ENCODE peak calls at places on chromosome 20, in seven cellular contexts. C is fibroblast of the conjunctiva; I is foreskin fibroblast; D is HS-5; J is NCI-H1092 treated with DMSO at 0.1 percent for 48 hours; U is stimulated activated CD8-positive, alpha-beta memory T cell treated with anti-CD3 and anti-CD28 coated beads, Interleukin-15, amount 100 ng/mL, for 4 hours; N is AG04449. T is an unnamed sample.
A peak's percentile ranks its signal among the peaks of the same experiment; 100 is the strongest.

GRCh38 chr20:50085481-50086365 is 27.2 kb downstream of the UBE2V1 start:
- DNase-seq in C (peak; percentile 51), U (peak; percentile 12), J (peak; percentile 64), D (peak; percentile 67), I (peak; percentile 38), N (no peak), T (peak; percentile 74)

GRCh38 chr20:33761698-33762250 is 30.0 kb downstream of the ZNF341 start:
- DNase-seq in J (no peak), U (no peak), N (no peak), D (no peak), C (no peak), I (no peak), T (no peak)

GRCh38 chr20:47360489-47361267 is 4.2 kb upstream of the ZMYND8 start:
- DNase-seq in J (peak; percentile 92), C (peak; percentile 92), I (peak; percentile 91), N (no peak), U (no peak), D (no peak), T (peak; percentile 95)

GRCh38 chr20:2946988-2947961 is 74.0 kb downstream of the PTPRA start:
- DNase-seq in U (no peak), N (no peak), I (peak; percentile 10), C (peak; percentile 4), J (no peak), D (no peak), T (peak; percentile 65)

GRCh38 chr20:6295026-6295425 is 172.2 kb upstream of the FERMT1 start:
- DNase-seq in C (no peak), D (no peak), J (no peak), U (no peak), N (no peak), I (no peak), T (no peak)

GRCh38 chr20:38203337-38204003 is 38.4 kb upstream of the TGM2 start:
- DNase-seq in U (no peak), J (no peak), C (no peak), D (no peak), I (no peak), N (no peak), T (no peak)

GRCh38 chr20:21398109-21398480 is 769 bp upstream of the NKX2-4 start:
- DNase-seq in C (no peak), I (no peak), U (no peak), D (no peak), N (no peak), J (no peak), T (no peak)

GRCh38 chr20:13338097-13338661 is 117.1 kb downstream of the ISM1 start:
- DNase-seq in J (no peak), D (no peak), N (no peak), U (no peak), C (no peak), I (no peak), T (no peak)

GRCh38 chr20:62953839-62954703 is 1.6 kb downstream of the SLC17A9 start:
- DNase-seq in I (peak; percentile 73), C (no peak), D (no peak), J (peak; percentile 77), U (peak; percentile 35), N (no peak), T (peak; percentile 77)

GRCh38 chr20:2814587-2815051 is at the start of gene C20orf141:
- DNase-seq in U (no peak), J (no peak), C (peak; percentile 98), N (peak; percentile 98), I (peak; percentile 99), D (peak; percentile 99), T (peak; percentile 99)

GRCh38 chr20:46464451-46464850 is 48.9 kb downstream of the ZNF334 start:
- DNase-seq in C (no peak), U (no peak), N (no peak), J (no peak), I (no peak), D (no peak), T (no peak)

GRCh38 chr20:24149881-24150307 is 161.3 kb upstream of the GGTLC1 start:
- DNase-seq in D (no peak), C (no peak), J (no peak), I (no peak), N (no peak), U (no peak), T (no peak)

GRCh38 chr20:18989736-18990474 is 176.3 kb downstream of the SCP2D1 start:
- DNase-seq in C (no peak), I (no peak), D (no peak), U (no peak), J (no peak), N (no peak), T (no peak)

GRCh38 chr20:10447028-10447427 is 11.9 kb downstream of the SLX4IP start:
- DNase-seq in U (peak; percentile 15), D (no peak), I (no peak), C (peak; percentile 69), J (no peak), N (peak; percentile 31), T (peak; percentile 72)

GRCh38 chr20:57617079-57617795 is 3.0 kb downstream of the ZBP1 start:
- DNase-seq in J (no peak), I (no peak), C (no peak), N (no peak), D (no peak), U (no peak), T (no peak)

GRCh38 chr20:2507875-2508630 is 662 bp downstream of the ZNF343 start:
- DNase-seq in N (no peak), J (no peak), U (no peak), C (no peak), D (no peak), I (peak; percentile 32), T (peak; percentile 75)

GRCh38 chr20:6006603-6006949 is 47.3 kb downstream of the LRRN4 start:
- DNase-seq in U (no peak), N (no peak), D (no peak), J (peak; percentile 26), C (no peak), I (no peak), T (no peak)

GRCh38 chr20:19572031-19572430 is 186.0 kb upstream of the RIN2 start:
- DNase-seq in U (no peak), C (no peak), I (no peak), D (no peak), J (no peak), N (no peak), T (no peak)

GRCh38 chr20:54843891-54844290 is 368.5 kb downstream of the DOK5 start:
- DNase-seq in J (no peak), D (no peak), U (no peak), N (no peak), C (no peak), I (no peak), T (no peak)

GRCh38 chr20:3818155-3819151 is 1.9 kb upstream of the AP5S1 start:
- DNase-seq in U (no peak), I (peak; percentile 78), D (peak; percentile 56), J (peak; percentile 72), C (peak; percentile 56), N (no peak), T (peak; percentile 80)

GRCh38 chr20:7744411-7744810 is 195.8 kb downstream of the HAO1 start:
- DNase-seq in N (peak; percentile 7), I (peak; percentile 88), J (no peak), U (no peak), D (peak; percentile 95), C (peak; percentile 12), T (peak; percentile 91)

GRCh38 chr20:17873410-17874270 is 95.0 kb downstream of the SNX5 start:
- DNase-seq in C (peak; percentile 99), D (peak; percentile 18), J (peak; percentile 75), I (peak; percentile 97), N (peak; percentile 81), U (no peak), T (peak; percentile 99)

GRCh38 chr20:16477632-16478031 is 95.6 kb downstream of the KIF16B start:
- DNase-seq in D (no peak), J (no peak), N (no peak), U (no peak), I (no peak), C (no peak), T (peak; percentile 2)

GRCh38 chr20:22312744-22313346 is 271.5 kb downstream of the FOXA2 start:
- DNase-seq in J (peak; percentile 29), C (peak; percentile 10), I (peak; percentile 4), N (no peak), U (no peak), D (peak; percentile 6), T (peak; percentile 61)

GRCh38 chr20:4697189-4697873 is 24.4 kb upstream of the PRND start:
- DNase-seq in U (no peak), D (no peak), I (no peak), C (no peak), J (no peak), N (no peak), T (no peak)

GRCh38 chr20:5831539-5832237 is 81.5 kb downstream of the SHLD1 start:
- DNase-seq in J (no peak), I (no peak), D (no peak), N (no peak), C (no peak), U (no peak), T (no peak)

GRCh38 chr20:53949319-53949839 is 121.0 kb downstream of the BCAS1 start:
- DNase-seq in D (peak; percentile 100), J (no peak), U (peak; percentile 71), N (peak; percentile 34), I (peak; percentile 91), C (no peak), T (peak; percentile 91)

GRCh38 chr20:24692429-24693190 is 223.2 kb downstream of the SYNDIG1 start:
- DNase-seq in J (no peak), U (no peak), N (no peak), I (no peak), D (no peak), C (no peak), T (no peak)

GRCh38 chr20:53077373-53078205 is 105.4 kb downstream of the TSHZ2 start:
- DNase-seq in N (no peak), D (peak; percentile 49), I (no peak), U (no peak), J (no peak), C (no peak), T (peak; percentile 72)